ENCODE peak calls at places on chromosomes 12 and 14, in ten cellular contexts. One of them, this sample, is unnamed.

GRCh38 chr14:70897475-70897874 is 9.8 kb upstream of the PCNX1 start:
- DNase-seq in SK-N-DZ: no peak
- DNase-seq in sciatic nerve: no peak
- DNase-seq in GM10248: no peak
- DNase-seq in stimulated activated CD4-positive, alpha-beta T cell treated with anti-CD3 and anti-CD28 coated beads, Interleukin-1b, Interleukin-23, amount 100 ng/mL, for 24 hours: no peak
- DNase-seq in naive thymus-derived CD8-positive, alpha-beta T cell: no peak
- DNase-seq in RCC 7860: no peak
- DNase-seq in lower leg skin: no peak
- DNase-seq in T-helper 17 cell: no peak
- DNase-seq in endodermal cell: no peak
- DNase-seq in this sample: no peak

GRCh38 chr12:53205747-53206146 is 1.3 kb downstream of the ITGB7 start:
- DNase-seq in SK-N-DZ: no peak
- DNase-seq in sciatic nerve: peak; percentile 75
- DNase-seq in GM10248: peak; percentile 83
- DNase-seq in stimulated activated CD4-positive, alpha-beta T cell treated with anti-CD3 and anti-CD28 coated beads, Interleukin-1b, Interleukin-23, amount 100 ng/mL, for 24 hours: no peak
- DNase-seq in naive thymus-derived CD8-positive, alpha-beta T cell: no peak
- DNase-seq in RCC 7860: peak; percentile 52
- DNase-seq in lower leg skin: no peak
- DNase-seq in T-helper 17 cell: no peak
- DNase-seq in endodermal cell: peak; percentile 49
- DNase-seq in this sample: no peak

GRCh38 chr14:95659986-95660385 is 26.2 kb upstream of the TCL1B start:
- DNase-seq in SK-N-DZ: no peak
- DNase-seq in sciatic nerve: no peak
- DNase-seq in GM10248: no peak
- DNase-seq in stimulated activated CD4-positive, alpha-beta T cell treated with anti-CD3 and anti-CD28 coated beads, Interleukin-1b, Interleukin-23, amount 100 ng/mL, for 24 hours: no peak
- DNase-seq in naive thymus-derived CD8-positive, alpha-beta T cell: no peak
- DNase-seq in RCC 7860: no peak
- DNase-seq in lower leg skin: no peak
- DNase-seq in T-helper 17 cell: no peak
- DNase-seq in endodermal cell: no peak
- DNase-seq in this sample: no peak

GRCh38 chr12:64782181-64782580 is 23.0 kb upstream of the GNS start:
- DNase-seq in SK-N-DZ: no peak
- DNase-seq in sciatic nerve: no peak
- DNase-seq in GM10248: no peak
- DNase-seq in stimulated activated CD4-positive, alpha-beta T cell treated with anti-CD3 and anti-CD28 coated beads, Interleukin-1b, Interleukin-23, amount 100 ng/mL, for 24 hours: no peak
- DNase-seq in naive thymus-derived CD8-positive, alpha-beta T cell: no peak
- DNase-seq in RCC 7860: no peak
- DNase-seq in lower leg skin: no peak
- DNase-seq in T-helper 17 cell: no peak
- DNase-seq in endodermal cell: no peak
- DNase-seq in this sample: peak; percentile 76

GRCh38 chr12:3313655-3314305 is 177.2 kb upstream of the PRMT8 start:
- DNase-seq in SK-N-DZ: peak; percentile 58
- DNase-seq in sciatic nerve: no peak
- DNase-seq in GM10248: peak; percentile 57
- DNase-seq in stimulated activated CD4-positive, alpha-beta T cell treated with anti-CD3 and anti-CD28 coated beads, Interleukin-1b, Interleukin-23, amount 100 ng/mL, for 24 hours: no peak
- DNase-seq in naive thymus-derived CD8-positive, alpha-beta T cell: peak; percentile 29
- DNase-seq in RCC 7860: no peak
- DNase-seq in lower leg skin: no peak
- DNase-seq in T-helper 17 cell: no peak
- DNase-seq in endodermal cell: peak; percentile 90
- DNase-seq in this sample: peak; percentile 20

GRCh38 chr12:30188602-30189326 is 405.0 kb upstream of the TMTC1 start:
- DNase-seq in SK-N-DZ: no peak
- DNase-seq in sciatic nerve: no peak
- DNase-seq in GM10248: no peak
- DNase-seq in stimulated activated CD4-positive, alpha-beta T cell treated with anti-CD3 and anti-CD28 coated beads, Interleukin-1b, Interleukin-23, amount 100 ng/mL, for 24 hours: no peak
- DNase-seq in naive thymus-derived CD8-positive, alpha-beta T cell: no peak
- DNase-seq in RCC 7860: no peak
- DNase-seq in lower leg skin: no peak
- DNase-seq in T-helper 17 cell: no peak
- DNase-seq in endodermal cell: no peak
- DNase-seq in this sample: no peak

GRCh38 chr12:109763201-109763841 is 49.7 kb downstream of the FAM222A start:
- DNase-seq in SK-N-DZ: no peak
- DNase-seq in sciatic nerve: peak; percentile 15
- DNase-seq in GM10248: no peak
- DNase-seq in stimulated activated CD4-positive, alpha-beta T cell treated with anti-CD3 and anti-CD28 coated beads, Interleukin-1b, Interleukin-23, amount 100 ng/mL, for 24 hours: no peak
- DNase-seq in naive thymus-derived CD8-positive, alpha-beta T cell: no peak
- DNase-seq in RCC 7860: peak; percentile 54
- DNase-seq in lower leg skin: no peak
- DNase-seq in T-helper 17 cell: peak; percentile 4
- DNase-seq in endodermal cell: peak; percentile 49
- DNase-seq in this sample: peak; percentile 21

GRCh38 chr14:41604793-41605534 is 1.7 kb upstream of the LRFN5 start:
- DNase-seq in SK-N-DZ: peak; percentile 35
- DNase-seq in sciatic nerve: peak; percentile 69
- DNase-seq in GM10248: no peak
- DNase-seq in stimulated activated CD4-positive, alpha-beta T cell treated with anti-CD3 and anti-CD28 coated beads, Interleukin-1b, Interleukin-23, amount 100 ng/mL, for 24 hours: no peak
- DNase-seq in naive thymus-derived CD8-positive, alpha-beta T cell: no peak
- DNase-seq in RCC 7860: peak; percentile 21
- DNase-seq in lower leg skin: peak; percentile 16
- DNase-seq in T-helper 17 cell: no peak
- DNase-seq in endodermal cell: peak; percentile 94
- DNase-seq in this sample: no peak

GRCh38 chr14:74902941-74903705 is 19.9 kb downstream of the RPS6KL1 start:
- DNase-seq in SK-N-DZ: no peak
- DNase-seq in sciatic nerve: no peak
- DNase-seq in GM10248: no peak
- DNase-seq in stimulated activated CD4-positive, alpha-beta T cell treated with anti-CD3 and anti-CD28 coated beads, Interleukin-1b, Interleukin-23, amount 100 ng/mL, for 24 hours: no peak
- DNase-seq in naive thymus-derived CD8-positive, alpha-beta T cell: no peak
- DNase-seq in RCC 7860: no peak
- DNase-seq in lower leg skin: no peak
- DNase-seq in T-helper 17 cell: no peak
- DNase-seq in endodermal cell: no peak
- DNase-seq in this sample: no peak

GRCh38 chr14:101462726-101463565 is 98.3 kb upstream of the DIO3 start:
- DNase-seq in SK-N-DZ: no peak
- DNase-seq in sciatic nerve: no peak
- DNase-seq in GM10248: no peak
- DNase-seq in stimulated activated CD4-positive, alpha-beta T cell treated with anti-CD3 and anti-CD28 coated beads, Interleukin-1b, Interleukin-23, amount 100 ng/mL, for 24 hours: no peak
- DNase-seq in naive thymus-derived CD8-positive, alpha-beta T cell: no peak
- DNase-seq in RCC 7860: no peak
- DNase-seq in lower leg skin: no peak
- DNase-seq in T-helper 17 cell: no peak
- DNase-seq in endodermal cell: peak; percentile 38
- DNase-seq in this sample: no peak

GRCh38 chr12:42187799-42188198 is 43.1 kb upstream of the GXYLT1 start:
- DNase-seq in SK-N-DZ: no peak
- DNase-seq in sciatic nerve: no peak
- DNase-seq in GM10248: no peak
- DNase-seq in stimulated activated CD4-positive, alpha-beta T cell treated with anti-CD3 and anti-CD28 coated beads, Interleukin-1b, Interleukin-23, amount 100 ng/mL, for 24 hours: no peak
- DNase-seq in naive thymus-derived CD8-positive, alpha-beta T cell: no peak
- DNase-seq in RCC 7860: no peak
- DNase-seq in lower leg skin: no peak
- DNase-seq in T-helper 17 cell: no peak
- DNase-seq in endodermal cell: no peak
- DNase-seq in this sample: no peak

GRCh38 chr12:51190820-51191219 is 17.9 kb upstream of the TFCP2 start:
- DNase-seq in SK-N-DZ: no peak
- DNase-seq in sciatic nerve: no peak
- DNase-seq in GM10248: no peak
- DNase-seq in stimulated activated CD4-positive, alpha-beta T cell treated with anti-CD3 and anti-CD28 coated beads, Interleukin-1b, Interleukin-23, amount 100 ng/mL, for 24 hours: no peak
- DNase-seq in naive thymus-derived CD8-positive, alpha-beta T cell: no peak
- DNase-seq in RCC 7860: no peak
- DNase-seq in lower leg skin: no peak
- DNase-seq in T-helper 17 cell: no peak
- DNase-seq in endodermal cell: no peak
- DNase-seq in this sample: no peak

GRCh38 chr12:42144174-42144423 is 575 bp downstream of the GXYLT1 start:
- DNase-seq in SK-N-DZ: peak; percentile 56
- DNase-seq in sciatic nerve: peak; percentile 61
- DNase-seq in GM10248: no peak
- DNase-seq in stimulated activated CD4-positive, alpha-beta T cell treated with anti-CD3 and anti-CD28 coated beads, Interleukin-1b, Interleukin-23, amount 100 ng/mL, for 24 hours: no peak
- DNase-seq in naive thymus-derived CD8-positive, alpha-beta T cell: peak; percentile 35
- DNase-seq in RCC 7860: no peak
- DNase-seq in lower leg skin: no peak
- DNase-seq in T-helper 17 cell: no peak
- DNase-seq in endodermal cell: no peak
- DNase-seq in this sample: no peak

GRCh38 chr14:92493492-92493891 is 20.1 kb upstream of the RIN3 start:
- DNase-seq in SK-N-DZ: no peak
- DNase-seq in sciatic nerve: no peak
- DNase-seq in GM10248: no peak
- DNase-seq in stimulated activated CD4-positive, alpha-beta T cell treated with anti-CD3 and anti-CD28 coated beads, Interleukin-1b, Interleukin-23, amount 100 ng/mL, for 24 hours: no peak
- DNase-seq in naive thymus-derived CD8-positive, alpha-beta T cell: no peak
- DNase-seq in RCC 7860: no peak
- DNase-seq in lower leg skin: no peak
- DNase-seq in T-helper 17 cell: no peak
- DNase-seq in endodermal cell: no peak
- DNase-seq in this sample: no peak

GRCh38 chr14:75454963-75455546 is 27.2 kb downstream of the JDP2 start:
- DNase-seq in SK-N-DZ: no peak
- DNase-seq in sciatic nerve: peak; percentile 83
- DNase-seq in GM10248: no peak
- DNase-seq in stimulated activated CD4-positive, alpha-beta T cell treated with anti-CD3 and anti-CD28 coated beads, Interleukin-1b, Interleukin-23, amount 100 ng/mL, for 24 hours: no peak
- DNase-seq in naive thymus-derived CD8-positive, alpha-beta T cell: no peak
- DNase-seq in RCC 7860: peak; percentile 25
- DNase-seq in lower leg skin: peak; percentile 65
- DNase-seq in T-helper 17 cell: no peak
- DNase-seq in endodermal cell: peak; percentile 45
- DNase-seq in this sample: no peak

GRCh38 chr12:14771651-14772137 is 31.6 kb downstream of the WBP11 start:
- DNase-seq in SK-N-DZ: no peak
- DNase-seq in sciatic nerve: no peak
- DNase-seq in GM10248: peak; percentile 33
- DNase-seq in stimulated activated CD4-positive, alpha-beta T cell treated with anti-CD3 and anti-CD28 coated beads, Interleukin-1b, Interleukin-23, amount 100 ng/mL, for 24 hours: no peak
- DNase-seq in naive thymus-derived CD8-positive, alpha-beta T cell: peak; percentile 78
- DNase-seq in RCC 7860: no peak
- DNase-seq in lower leg skin: no peak
- DNase-seq in T-helper 17 cell: peak; percentile 46
- DNase-seq in endodermal cell: peak; percentile 80
- DNase-seq in this sample: no peak

GRCh38 chr12:108455706-108456105 is 59.4 kb upstream of the FICD start:
- DNase-seq in SK-N-DZ: no peak
- DNase-seq in sciatic nerve: no peak
- DNase-seq in GM10248: no peak
- DNase-seq in stimulated activated CD4-positive, alpha-beta T cell treated with anti-CD3 and anti-CD28 coated beads, Interleukin-1b, Interleukin-23, amount 100 ng/mL, for 24 hours: no peak
- DNase-seq in naive thymus-derived CD8-positive, alpha-beta T cell: no peak
- DNase-seq in RCC 7860: no peak
- DNase-seq in lower leg skin: no peak
- DNase-seq in T-helper 17 cell: no peak
- DNase-seq in endodermal cell: no peak
- DNase-seq in this sample: no peak

GRCh38 chr12:69580074-69580473 is 5.2 kb upstream of the CCT2 start:
- DNase-seq in SK-N-DZ: no peak
- DNase-seq in sciatic nerve: no peak
- DNase-seq in GM10248: no peak
- DNase-seq in stimulated activated CD4-positive, alpha-beta T cell treated with anti-CD3 and anti-CD28 coated beads, Interleukin-1b, Interleukin-23, amount 100 ng/mL, for 24 hours: no peak
- DNase-seq in naive thymus-derived CD8-positive, alpha-beta T cell: no peak
- DNase-seq in RCC 7860: no peak
- DNase-seq in lower leg skin: no peak
- DNase-seq in T-helper 17 cell: no peak
- DNase-seq in endodermal cell: no peak
- DNase-seq in this sample: no peak

GRCh38 chr12:107317751-107318553 is 224.6 kb upstream of the CRY1 start:
- DNase-seq in SK-N-DZ: peak; percentile 75
- DNase-seq in sciatic nerve: peak; percentile 82
- DNase-seq in GM10248: peak; percentile 44
- DNase-seq in stimulated activated CD4-positive, alpha-beta T cell treated with anti-CD3 and anti-CD28 coated beads, Interleukin-1b, Interleukin-23, amount 100 ng/mL, for 24 hours: peak; percentile 52
- DNase-seq in naive thymus-derived CD8-positive, alpha-beta T cell: peak; percentile 89
- DNase-seq in RCC 7860: peak; percentile 62
- DNase-seq in lower leg skin: peak; percentile 75
- DNase-seq in T-helper 17 cell: peak; percentile 72
- DNase-seq in endodermal cell: peak; percentile 99
- DNase-seq in this sample: peak; percentile 81

GRCh38 chr12:46941981-46942380 is 116.2 kb upstream of the SLC38A4 start:
- DNase-seq in SK-N-DZ: no peak
- DNase-seq in sciatic nerve: no peak
- DNase-seq in GM10248: no peak
- DNase-seq in stimulated activated CD4-positive, alpha-beta T cell treated with anti-CD3 and anti-CD28 coated beads, Interleukin-1b, Interleukin-23, amount 100 ng/mL, for 24 hours: no peak
- DNase-seq in naive thymus-derived CD8-positive, alpha-beta T cell: no peak
- DNase-seq in RCC 7860: no peak
- DNase-seq in lower leg skin: no peak
- DNase-seq in T-helper 17 cell: no peak
- DNase-seq in endodermal cell: no peak
- DNase-seq in this sample: no peak

GRCh38 chr12:110498984-110499706 is 2.8 kb downstream of the VPS29 start:
- DNase-seq in SK-N-DZ: no peak
- DNase-seq in sciatic nerve: no peak
- DNase-seq in GM10248: no peak
- DNase-seq in stimulated activated CD4-positive, alpha-beta T cell treated with anti-CD3 and anti-CD28 coated beads, Interleukin-1b, Interleukin-23, amount 100 ng/mL, for 24 hours: no peak
- DNase-seq in naive thymus-derived CD8-positive, alpha-beta T cell: no peak
- DNase-seq in RCC 7860: no peak
- DNase-seq in lower leg skin: no peak
- DNase-seq in T-helper 17 cell: no peak
- DNase-seq in endodermal cell: no peak
- DNase-seq in this sample: no peak

GRCh38 chr12:4274960-4275868 is 1.7 kb downstream of the CCND2 start:
- DNase-seq in SK-N-DZ: no peak
- DNase-seq in sciatic nerve: no peak
- DNase-seq in GM10248: no peak
- DNase-seq in stimulated activated CD4-positive, alpha-beta T cell treated with anti-CD3 and anti-CD28 coated beads, Interleukin-1b, Interleukin-23, amount 100 ng/mL, for 24 hours: no peak
- DNase-seq in naive thymus-derived CD8-positive, alpha-beta T cell: peak; percentile 36
- DNase-seq in RCC 7860: no peak
- DNase-seq in lower leg skin: no peak
- DNase-seq in T-helper 17 cell: no peak
- DNase-seq in endodermal cell: no peak
- DNase-seq in this sample: no peak

This sample was measured in endothelial cell of umbilical vein.